ENCODE peak calls at places on chromosomes 3 and 15, in ten cellular contexts. F is AG10803, X is fibroblast of lung, R is gastrocnemius medialis, M is pancreas, C is A549, T is astrocyte of the spinal cord, G is lower lobe of right lung, E is GM12878, L is PC-9. V is an unnamed sample.

GRCh38 chr15:79283252-79284048 is 928 bp downstream of the ANKRD34C start:
- DNase-seq in F (peak; percentile 17), X (peak; percentile 19), R (no peak), M (peak; percentile 18), C (peak; percentile 42), T (peak; percentile 29), G (no peak), E (no peak), L (peak; percentile 25), V (peak; percentile 42)

GRCh38 chr3:132726341-132726823 is 4.2 kb upstream of the NPHP3 start:
- DNase-seq in F (peak; percentile 30), X (peak; percentile 42), R (no peak), M (no peak), C (peak; percentile 7), T (peak; percentile 37), G (no peak), E (no peak), L (no peak), V (peak; percentile 80)

GRCh38 chr3:72187131-72187530 is 402.2 kb upstream of the PROK2 start:
- DNase-seq in F (no peak), X (peak; percentile 4), R (no peak), M (no peak), C (no peak), T (no peak), G (no peak), E (no peak), L (no peak), V (no peak)

GRCh38 chr3:25910997-25911396 is 121.1 kb downstream of the OXSM start:
- DNase-seq in F (no peak), X (peak; percentile 49), R (no peak), M (no peak), C (no peak), T (peak; percentile 6), G (peak; percentile 52), E (no peak), L (no peak), V (peak; percentile 32)

GRCh38 chr3:66499881-66500574 is 794 bp downstream of the LRIG1 start:
- DNase-seq in F (peak; percentile 20), X (peak; percentile 23), R (peak; percentile 35), M (no peak), C (peak; percentile 20), T (no peak), G (peak; percentile 63), E (no peak), L (no peak), V (peak; percentile 24)

GRCh38 chr3:71175722-71176365 is 407.7 kb downstream of the FOXP1 start:
- DNase-seq in F (no peak), X (no peak), R (no peak), M (no peak), C (no peak), T (no peak), G (no peak), E (no peak), L (no peak), V (no peak)

GRCh38 chr15:87916208-87916607 is 340.3 kb downstream of the NTRK3 start:
- DNase-seq in F (no peak), X (no peak), R (no peak), M (no peak), C (no peak), T (no peak), G (no peak), E (no peak), L (no peak), V (no peak)

GRCh38 chr3:51934139-51934850 is 7.4 kb downstream of the RRP9 start:
- DNase-seq in F (no peak), X (no peak), R (no peak), M (no peak), C (no peak), T (no peak), G (no peak), E (no peak), L (no peak), V (no peak)

GRCh38 chr15:43977072-43977884 is 150.5 kb downstream of the WDR76 start:
- DNase-seq in F (no peak), X (no peak), R (no peak), M (no peak), C (no peak), T (no peak), G (no peak), E (peak; percentile 63), L (peak; percentile 4), V (no peak)

GRCh38 chr3:139309880-139310279 is 33.9 kb upstream of the MRPS22 start:
- DNase-seq in F (peak; percentile 48), X (peak; percentile 31), R (no peak), M (no peak), C (no peak), T (peak; percentile 63), G (no peak), E (no peak), L (peak; percentile 52), V (no peak)

GRCh38 chr3:181713300-181713647 is 1.5 kb downstream of the SOX2 start:
- DNase-seq in F (no peak), X (no peak), R (no peak), M (no peak), C (no peak), T (peak; percentile 41), G (no peak), E (no peak), L (no peak), V (peak; percentile 27)
- H3K4me3 ChIP-seq in F (no peak overlapping the region), X (no peak overlapping the region), R (no peak overlapping the region), M (no peak overlapping the region), C (peak overlapping the region; percentile 53), T (peak overlapping the region; percentile 58), G (peak overlapping the region; percentile 38), E (no peak overlapping the region), L (peak overlapping the region; percentile 67), V (peak overlapping the region; percentile 75)

DNA sequence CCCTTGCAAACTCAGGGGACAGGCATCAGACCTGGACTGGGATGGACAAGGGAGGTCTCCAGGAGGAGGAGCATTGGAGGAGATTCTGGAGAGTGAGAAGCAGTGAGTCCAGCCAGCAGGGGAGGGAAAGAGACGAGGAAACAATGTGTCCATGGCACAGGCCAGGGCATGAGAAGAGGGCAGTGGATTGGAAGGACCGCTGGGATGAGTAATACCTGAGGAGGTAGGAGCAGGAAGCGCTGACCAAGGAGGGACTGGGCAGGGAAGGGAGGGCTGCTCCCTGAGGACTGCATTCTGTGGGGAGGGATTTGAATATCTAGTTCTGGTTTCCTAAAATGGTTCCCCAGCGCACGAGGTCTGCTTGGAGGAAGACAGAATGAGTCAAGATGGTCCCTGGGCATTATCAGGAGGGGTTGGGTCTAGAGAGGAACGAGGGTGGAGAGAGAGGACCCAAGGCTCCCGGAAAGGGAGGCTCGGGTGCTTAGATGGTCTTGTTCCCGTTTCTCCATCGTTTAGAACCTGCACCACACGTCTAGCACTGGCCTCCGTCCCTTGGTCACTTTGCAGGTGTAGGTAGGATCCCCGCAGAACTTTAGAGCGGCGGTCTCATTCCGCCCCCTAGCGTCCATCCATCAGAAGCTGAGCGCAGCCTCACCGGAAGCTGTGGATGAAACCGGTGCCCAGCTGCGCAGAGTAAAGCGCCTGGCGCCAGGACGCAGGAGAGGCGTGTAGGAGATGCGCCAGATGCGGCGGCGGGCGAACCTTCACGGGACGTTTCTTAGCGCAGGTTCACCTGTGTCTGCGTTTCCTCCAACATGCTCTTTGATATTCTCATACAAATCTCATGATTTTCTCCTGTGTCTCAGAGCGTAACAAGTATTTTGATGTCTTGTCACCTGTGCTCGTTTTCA is 190.7 kb upstream of the NDN start:
- DNase-seq in F (peak; percentile 1), X (peak; percentile 14), R (no peak), M (peak; percentile 65), C (peak; percentile 55), T (no peak), G (peak; percentile 51), E (no peak), L (peak; percentile 26), V (peak; percentile 40)
- TF ChIP-seq CTCF in F (peak; percentile 42), X (no peak), R (no peak), M (peak; percentile 67), C (peak; percentile 73), T (peak; percentile 51), G (peak; percentile 63), E (peak; percentile 32), L (peak; percentile 61), V (peak; percentile 42)

DNA sequence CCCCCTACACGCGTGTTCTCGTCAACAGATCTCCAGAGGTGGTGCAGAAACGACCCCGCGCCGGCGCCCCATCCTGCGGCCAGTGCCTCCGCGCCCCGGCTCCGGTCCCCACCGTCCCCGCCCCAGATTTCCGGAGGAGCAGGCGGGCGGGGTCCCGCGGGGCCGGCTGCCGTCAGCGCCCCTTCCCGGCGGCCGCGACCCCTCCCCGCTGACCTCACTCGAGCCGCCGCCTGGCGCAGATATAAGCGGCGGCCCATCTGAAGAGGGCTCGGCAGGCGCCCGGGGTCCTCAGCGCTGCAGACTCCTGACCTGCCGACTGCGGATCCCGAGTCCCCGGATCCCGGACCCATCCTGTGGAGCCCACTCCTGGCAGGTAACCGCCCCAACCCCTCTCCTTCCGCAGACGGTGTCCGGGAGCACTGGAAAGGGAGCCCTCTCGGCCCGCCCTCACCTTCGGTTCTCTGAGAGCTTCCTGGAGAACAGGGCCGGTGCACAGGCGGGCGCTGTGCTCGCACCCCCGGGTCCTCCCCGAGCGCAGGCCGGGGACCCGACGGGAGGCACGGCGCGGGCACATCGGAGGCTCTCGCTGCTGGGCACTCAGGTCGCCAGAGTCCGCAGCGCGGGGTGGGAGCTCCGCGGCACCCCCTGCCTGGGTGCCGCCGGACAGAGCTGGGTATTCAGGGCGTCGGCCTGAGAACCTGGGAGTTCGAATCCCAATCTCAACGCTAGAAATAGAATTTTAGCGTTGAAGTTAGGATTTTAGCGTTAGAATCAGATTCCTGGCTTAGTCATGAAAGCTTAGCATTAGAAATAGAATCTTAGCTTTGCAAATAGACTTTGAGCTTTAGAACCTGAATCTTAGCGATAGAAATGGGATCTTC is at the start of gene TRH:
- DNase-seq in F (no peak), X (no peak), R (no peak), M (no peak), C (no peak), T (no peak), G (no peak), E (no peak), L (no peak), V (no peak)
- H3K4me3 ChIP-seq in F (no peak within 1 kb of the TSS), X (no peak within 1 kb of the TSS), R (peak within 1 kb of the TSS; percentile 28), M (no peak within 1 kb of the TSS), C (no peak within 1 kb of the TSS), T (no peak within 1 kb of the TSS), G (peak within 1 kb of the TSS; percentile 30), E (no peak within 1 kb of the TSS), L (no peak within 1 kb of the TSS), V (no peak within 1 kb of the TSS)

GRCh38 chr3:55884066-55884465 is 397.0 kb upstream of the WNT5A start:
- DNase-seq in F (no peak), X (no peak), R (no peak), M (no peak), C (no peak), T (no peak), G (no peak), E (no peak), L (no peak), V (peak; percentile 61)

GRCh38 chr3:55877703-55878102 is 390.6 kb upstream of the WNT5A start:
- DNase-seq in F (no peak), X (no peak), R (no peak), M (no peak), C (no peak), T (no peak), G (no peak), E (no peak), L (no peak), V (no peak)

GRCh38 chr3:55882006-55882405 is 394.9 kb upstream of the WNT5A start:
- DNase-seq in F (no peak), X (no peak), R (no peak), M (no peak), C (no peak), T (no peak), G (no peak), E (no peak), L (no peak), V (no peak)

GRCh38 chr3:55879901-55880331 is 392.8 kb upstream of the WNT5A start:
- DNase-seq in F (peak; percentile 23), X (peak; percentile 36), R (no peak), M (no peak), C (no peak), T (peak; percentile 19), G (no peak), E (no peak), L (no peak), V (peak; percentile 32)

GRCh38 chr3:55880357-55880756 is 393.3 kb upstream of the WNT5A start:
- DNase-seq in F (no peak), X (no peak), R (no peak), M (no peak), C (no peak), T (no peak), G (no peak), E (no peak), L (no peak), V (peak; percentile 60)
- TF ChIP-seq CTCF in F (no peak), X (no peak), R (no peak), M (no peak), C (no peak), T (no peak), G (no peak), E (no peak), L (no peak), V (no peak)